ENCODE peak calls at places on chromosomes 2 and 18, in eight cellular contexts. T is foreskin fibroblast, W is GM12865, O is IMR-90, D is fibroblast of the aortic adventitia, N is GM06990, J is epithelial cell of esophagus, I is upper lobe of right lung. M is an unnamed sample.

GRCh38 chr18:29161429-29161828 is 984.5 kb upstream of the CDH2 start:
- DNase-seq in T (no peak), D (no peak), O (peak; percentile 26), W (no peak), I (no peak), J (peak; percentile 36), N (no peak), M (no peak)

GRCh38 chr2:196160101-196160500 is 11.3 kb downstream of the STK17B start:
- DNase-seq in T (peak; percentile 82), I (no peak), J (peak; percentile 83), N (peak; percentile 79), O (peak; percentile 92), D (peak; percentile 90), W (peak; percentile 85), M (peak; percentile 72)

GRCh38 chr18:62715439-62715792 is at the start of gene PHLPP1:
- DNase-seq in J (no peak), O (no peak), I (no peak), T (no peak), N (no peak), D (no peak), W (no peak), M (no peak)

GRCh38 chr2:101803945-101804696 is 106.6 kb downstream of the MAP4K4 start:
- DNase-seq in D (peak; percentile 54), I (no peak), O (no peak), J (no peak), W (no peak), T (no peak), N (no peak), M (no peak)

GRCh38 chr2:113851640-113852039 is 38.2 kb upstream of the ACTR3 start:
- DNase-seq in W (no peak), D (peak; percentile 96), I (no peak), J (peak; percentile 32), N (no peak), O (peak; percentile 49), T (no peak), M (no peak)

GRCh38 chr2:5464657-5465056 is 227.5 kb upstream of the SOX11 start:
- DNase-seq in D (no peak), J (no peak), N (no peak), I (no peak), O (no peak), T (no peak), W (no peak), M (no peak)

GRCh38 chr2:160533482-160533881 is 39.9 kb upstream of the RBMS1 start:
- DNase-seq in W (no peak), T (no peak), N (no peak), J (no peak), D (no peak), I (no peak), O (no peak), M (no peak)

GRCh38 chr2:95010697-95011096 is 14.8 kb upstream of the MAL start:
- DNase-seq in I (peak; percentile 30), W (no peak), D (no peak), T (no peak), J (no peak), O (no peak), N (no peak), M (no peak)

GRCh38 chr2:98771771-98772521 is 41.0 kb upstream of the MGAT4A start:
- DNase-seq in D (peak; percentile 82), N (peak; percentile 37), O (no peak), I (no peak), T (no peak), W (peak; percentile 73), J (no peak), M (no peak)

GRCh38 chr2:10454505-10454904 is 6.4 kb upstream of the ODC1 start:
- DNase-seq in T (peak; percentile 33), D (no peak), J (peak; percentile 35), I (no peak), N (no peak), O (no peak), W (no peak), M (no peak)

GRCh38 chr2:63055510-63056308 is 5.1 kb downstream of the OTX1 start:
- DNase-seq in D (no peak), T (no peak), W (peak; percentile 26), O (no peak), N (peak; percentile 31), I (no peak), J (no peak), M (no peak)

GRCh38 chr2:48145845-48146452 is 239.7 kb upstream of the FBXO11 start:
- DNase-seq in J (no peak), W (no peak), T (no peak), N (no peak), D (peak; percentile 24), I (no peak), O (peak; percentile 30), M (no peak)

DNA sequence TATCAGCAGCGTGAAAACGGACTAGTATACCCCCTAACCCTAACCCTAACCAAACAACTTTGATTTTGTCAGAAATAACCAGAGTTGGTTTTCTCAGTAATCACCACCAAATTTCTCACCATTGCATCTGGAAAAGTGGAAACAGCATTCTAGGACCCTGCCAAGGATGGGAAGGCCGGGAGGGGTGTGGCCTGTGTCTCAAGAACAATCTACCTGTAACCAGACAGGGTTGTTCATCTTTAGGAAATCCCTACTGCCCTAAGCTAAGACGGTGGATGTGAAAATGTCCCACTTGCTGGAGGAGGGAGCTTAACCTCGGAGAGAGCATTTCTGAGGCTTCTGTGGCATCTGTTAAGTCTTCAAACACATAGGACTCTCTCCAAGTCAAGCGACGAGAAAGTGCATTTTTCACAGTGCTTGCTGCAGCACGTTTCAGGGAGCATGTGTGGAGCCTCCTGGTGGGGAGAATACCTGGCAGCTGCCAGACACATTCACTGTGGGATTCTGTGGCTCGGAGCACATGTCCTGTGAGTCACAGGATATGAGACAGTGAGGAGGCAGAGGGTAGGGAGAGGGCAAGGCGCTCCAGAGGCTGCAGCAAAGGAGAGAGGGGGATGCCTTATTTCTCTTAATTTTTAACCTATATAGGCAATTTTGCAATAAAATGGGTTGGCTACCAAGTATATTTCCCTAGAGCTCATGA is 207.5 kb downstream of the SPP2 start:
- DNase-seq in D (peak; percentile 98), I (no peak), W (no peak), N (no peak), O (peak; percentile 99), J (peak; percentile 98), T (peak; percentile 98), M (peak; percentile 96)
- TF ChIP-seq CTCF in D (peak; percentile 73), I (peak; percentile 29), W (no peak), N (peak; percentile 24), O (peak; percentile 81), J (peak; percentile 85), T (peak; percentile 82), M (peak; percentile 81)

GRCh38 chr2:179031731-179032408 is 18.1 kb downstream of the CCDC141 start:
- DNase-seq in N (peak; percentile 78), D (peak; percentile 27), J (no peak), W (peak; percentile 89), I (no peak), O (peak; percentile 1), T (no peak), M (no peak)
- H3K4me3 ChIP-seq in N (peak overlapping the region; percentile 48), D (peak overlapping the region; percentile 40), J (no peak overlapping the region), W (peak overlapping the region; percentile 44), I (no peak overlapping the region), O (no peak overlapping the region), T (no peak overlapping the region), M (no peak overlapping the region)

GRCh38 chr2:69138793-69139510 is 126.0 kb downstream of the ANTXR1 start:
- DNase-seq in W (no peak), N (no peak), O (peak; percentile 88), J (peak; percentile 90), D (peak; percentile 87), T (peak; percentile 85), I (no peak), M (peak; percentile 66)
- TF ChIP-seq CTCF in W (no peak), N (no peak), O (no peak), J (no peak), D (peak; percentile 2), T (no peak), I (no peak), M (no peak)

GRCh38 chr2:23467618-23468017 is 82.6 kb downstream of the KLHL29 start:
- DNase-seq in W (no peak), J (no peak), O (no peak), I (no peak), N (no peak), D (no peak), T (no peak), M (no peak)
- H3K4me3 ChIP-seq in W (no peak overlapping the region), J (no peak overlapping the region), O (no peak overlapping the region), I (no peak overlapping the region), N (no peak overlapping the region), D (no peak overlapping the region), T (no peak overlapping the region), M (no peak overlapping the region)

GRCh38 chr2:219279916-219280516 is 850 bp downstream of the DNAJB2 start:
- DNase-seq in J (no peak), D (no peak), O (no peak), N (no peak), I (no peak), W (no peak), T (no peak), M (no peak)
- TF ChIP-seq CTCF in J (peak; percentile 4), D (no peak), O (no peak), N (no peak), I (no peak), W (peak; percentile 29), T (no peak), M (no peak)

GRCh38 chr18:44635546-44635945 is 45.1 kb upstream of the SETBP1 start:
- DNase-seq in I (no peak), D (no peak), N (no peak), W (no peak), J (no peak), T (no peak), O (no peak), M (no peak)

GRCh38 chr18:44638141-44638540 is 42.5 kb upstream of the SETBP1 start:
- DNase-seq in W (no peak), D (no peak), I (no peak), T (no peak), O (no peak), J (no peak), N (no peak), M (no peak)

GRCh38 chr18:44636241-44636640 is 44.4 kb upstream of the SETBP1 start:
- DNase-seq in T (no peak), J (no peak), W (peak; percentile 8), O (no peak), I (no peak), D (no peak), N (peak; percentile 25), M (no peak)

GRCh38 chr18:44638811-44639210 is 41.9 kb upstream of the SETBP1 start:
- DNase-seq in N (no peak), T (no peak), D (no peak), O (no peak), J (peak; percentile 86), I (no peak), W (no peak), M (no peak)

GRCh38 chr18:44637210-44638051 is 43.3 kb upstream of the SETBP1 start:
- DNase-seq in N (peak; percentile 29), I (no peak), W (peak; percentile 7), O (no peak), J (peak; percentile 91), D (no peak), T (peak; percentile 20), M (no peak)
- H3K4me3 ChIP-seq in N (no peak overlapping the region), I (no peak overlapping the region), W (no peak overlapping the region), O (no peak overlapping the region), J (no peak overlapping the region), D (no peak overlapping the region), T (no peak overlapping the region), M (no peak overlapping the region)

M was measured in HFF-Myc.